ENCODE peak calls at places on chromosomes 7 and 10, in seven cellular contexts. One of them, this sample, is unnamed.

GRCh38 chr7:126803060-126803665 is 449.6 kb downstream of the GRM8 start:
- DNase-seq in activated CD4-positive, alpha-beta T cell treated with anti-CD3 and anti-CD28 coated beads, Interleukin-2, amount 50 U/mL, for 48 hours: peak; percentile 26
- DNase-seq in CD8-positive, alpha-beta T cell: peak; percentile 12
- DNase-seq in OCI-M1: peak; percentile 62
- DNase-seq in NCI-H460: peak; percentile 69
- DNase-seq in NCI-H446: peak; percentile 11
- DNase-seq in NCI-H69: peak; percentile 87
- DNase-seq in this sample: peak; percentile 79

GRCh38 chr7:157577061-157577460 is 240.3 kb downstream of the DNAJB6 start:
- DNase-seq in activated CD4-positive, alpha-beta T cell treated with anti-CD3 and anti-CD28 coated beads, Interleukin-2, amount 50 U/mL, for 48 hours: no peak
- DNase-seq in CD8-positive, alpha-beta T cell: no peak
- DNase-seq in OCI-M1: no peak
- DNase-seq in NCI-H460: no peak
- DNase-seq in NCI-H446: no peak
- DNase-seq in NCI-H69: no peak
- DNase-seq in this sample: no peak

GRCh38 chr10:111491154-111491553 is 414.3 kb downstream of the ADRA2A start:
- DNase-seq in activated CD4-positive, alpha-beta T cell treated with anti-CD3 and anti-CD28 coated beads, Interleukin-2, amount 50 U/mL, for 48 hours: no peak
- DNase-seq in CD8-positive, alpha-beta T cell: no peak
- DNase-seq in OCI-M1: no peak
- DNase-seq in NCI-H460: no peak
- DNase-seq in NCI-H446: no peak
- DNase-seq in NCI-H69: no peak
- DNase-seq in this sample: no peak

GRCh38 chr10:133528845-133529575 is 1.8 kb downstream of the CYP2E1 start:
- DNase-seq in activated CD4-positive, alpha-beta T cell treated with anti-CD3 and anti-CD28 coated beads, Interleukin-2, amount 50 U/mL, for 48 hours: peak; percentile 17
- DNase-seq in CD8-positive, alpha-beta T cell: no peak
- DNase-seq in OCI-M1: peak; percentile 29
- DNase-seq in NCI-H460: no peak
- DNase-seq in NCI-H446: no peak
- DNase-seq in NCI-H69: no peak
- DNase-seq in this sample: no peak

GRCh38 chr7:128353189-128353588 is 8.3 kb downstream of the PRRT4 start:
- DNase-seq in activated CD4-positive, alpha-beta T cell treated with anti-CD3 and anti-CD28 coated beads, Interleukin-2, amount 50 U/mL, for 48 hours: no peak
- DNase-seq in CD8-positive, alpha-beta T cell: no peak
- DNase-seq in OCI-M1: peak; percentile 2
- DNase-seq in NCI-H460: no peak
- DNase-seq in NCI-H446: no peak
- DNase-seq in NCI-H69: no peak
- DNase-seq in this sample: no peak

GRCh38 chr10:79102056-79102874 is 33.5 kb downstream of the ZMIZ1 start:
- DNase-seq in activated CD4-positive, alpha-beta T cell treated with anti-CD3 and anti-CD28 coated beads, Interleukin-2, amount 50 U/mL, for 48 hours: no peak
- DNase-seq in CD8-positive, alpha-beta T cell: no peak
- DNase-seq in OCI-M1: no peak
- DNase-seq in NCI-H460: no peak
- DNase-seq in NCI-H446: peak; percentile 81
- DNase-seq in NCI-H69: peak; percentile 42
- DNase-seq in this sample: peak; percentile 91

GRCh38 chr7:41965951-41966505 is 263.1 kb upstream of the INHBA start:
- DNase-seq in activated CD4-positive, alpha-beta T cell treated with anti-CD3 and anti-CD28 coated beads, Interleukin-2, amount 50 U/mL, for 48 hours: no peak
- DNase-seq in CD8-positive, alpha-beta T cell: no peak
- DNase-seq in OCI-M1: no peak
- DNase-seq in NCI-H460: no peak
- DNase-seq in NCI-H446: no peak
- DNase-seq in NCI-H69: no peak
- DNase-seq in this sample: no peak

GRCh38 chr7:101235522-101235921 is 2.1 kb downstream of the CLDN15 start:
- DNase-seq in activated CD4-positive, alpha-beta T cell treated with anti-CD3 and anti-CD28 coated beads, Interleukin-2, amount 50 U/mL, for 48 hours: no peak
- DNase-seq in CD8-positive, alpha-beta T cell: no peak
- DNase-seq in OCI-M1: no peak
- DNase-seq in NCI-H460: no peak
- DNase-seq in NCI-H446: no peak
- DNase-seq in NCI-H69: no peak
- DNase-seq in this sample: no peak

GRCh38 chr10:97682042-97682441 is 5.0 kb downstream of the AVPI1 start:
- DNase-seq in activated CD4-positive, alpha-beta T cell treated with anti-CD3 and anti-CD28 coated beads, Interleukin-2, amount 50 U/mL, for 48 hours: no peak
- DNase-seq in CD8-positive, alpha-beta T cell: no peak
- DNase-seq in OCI-M1: no peak
- DNase-seq in NCI-H460: no peak
- DNase-seq in NCI-H446: no peak
- DNase-seq in NCI-H69: no peak
- DNase-seq in this sample: no peak

GRCh38 chr7:33745934-33746333 is 159.4 kb upstream of the BMPER start:
- DNase-seq in activated CD4-positive, alpha-beta T cell treated with anti-CD3 and anti-CD28 coated beads, Interleukin-2, amount 50 U/mL, for 48 hours: no peak
- DNase-seq in CD8-positive, alpha-beta T cell: no peak
- DNase-seq in OCI-M1: no peak
- DNase-seq in NCI-H460: no peak
- DNase-seq in NCI-H446: no peak
- DNase-seq in NCI-H69: no peak
- DNase-seq in this sample: no peak

GRCh38 chr10:94023909-94024308 is 30.2 kb downstream of the PLCE1 start:
- DNase-seq in activated CD4-positive, alpha-beta T cell treated with anti-CD3 and anti-CD28 coated beads, Interleukin-2, amount 50 U/mL, for 48 hours: no peak
- DNase-seq in CD8-positive, alpha-beta T cell: no peak
- DNase-seq in OCI-M1: no peak
- DNase-seq in NCI-H460: no peak
- DNase-seq in NCI-H446: no peak
- DNase-seq in NCI-H69: no peak
- DNase-seq in this sample: no peak

GRCh38 chr10:114261116-114261515 is 22.1 kb downstream of the VWA2 start:
- DNase-seq in activated CD4-positive, alpha-beta T cell treated with anti-CD3 and anti-CD28 coated beads, Interleukin-2, amount 50 U/mL, for 48 hours: no peak
- DNase-seq in CD8-positive, alpha-beta T cell: no peak
- DNase-seq in OCI-M1: peak; percentile 26
- DNase-seq in NCI-H460: no peak
- DNase-seq in NCI-H446: no peak
- DNase-seq in NCI-H69: no peak
- DNase-seq in this sample: no peak

GRCh38 chr7:73612598-73613269 is 11.6 kb downstream of the MLXIPL start:
- DNase-seq in activated CD4-positive, alpha-beta T cell treated with anti-CD3 and anti-CD28 coated beads, Interleukin-2, amount 50 U/mL, for 48 hours: no peak
- DNase-seq in CD8-positive, alpha-beta T cell: no peak
- DNase-seq in OCI-M1: peak; percentile 91
- DNase-seq in NCI-H460: peak; percentile 53
- DNase-seq in NCI-H446: no peak
- DNase-seq in NCI-H69: peak; percentile 28
- DNase-seq in this sample: no peak